ENCODE peak calls at places on chromosomes 16 and 17, in four cellular contexts. F is COR-L47, Z is endothelial cell, B is GM19239. R is an unnamed sample.

GRCh38 chr17:75869282-75870141 is 8.9 kb downstream of the TRIM47 start:
- DNase-seq in F (peak), Z (no peak), B (no peak), R (no peak)

GRCh38 chr17:76924345-76925332 is 56.4 kb downstream of the MGAT5B start:
- DNase-seq in F (no peak), Z (no peak), B (no peak), R (no peak)

GRCh38 chr17:82691714-82692113 is 6.8 kb downstream of the RAB40B start:
- DNase-seq in F (no peak), Z (no peak), B (no peak), R (no peak)

GRCh38 chr16:31412750-31413149 is 15.4 kb downstream of the COX6A2 start:
- DNase-seq in F (no peak), Z (no peak), B (no peak), R (no peak)

GRCh38 chr17:41777579-41778188 is 8.8 kb downstream of the JUP start:
- DNase-seq in F (peak), Z (no peak), B (no peak), R (no peak)

GRCh38 chr17:42288078-42288984 is at the start of gene STAT5A:
- DNase-seq in F (no peak), Z (peak), B (peak), R (peak)

GRCh38 chr16:81136331-81137011 is 40.3 kb upstream of the GCSH start:
- DNase-seq in F (peak), Z (no peak), B (no peak), R (no peak)

GRCh38 chr16:69610356-69610755 is 44.6 kb downstream of the NFAT5 start:
- DNase-seq in F (no peak), Z (no peak), B (no peak), R (no peak)

GRCh38 chr17:32275060-32276042 is 9.7 kb downstream of the RHBDL3 start:
- DNase-seq in F (no peak), Z (no peak), B (no peak), R (no peak)

GRCh38 chr17:76353599-76354316 is at the start of gene PRPSAP1:
- DNase-seq in F (peak), Z (peak), B (peak), R (peak)

GRCh38 chr17:42287305-42288077 is 807 bp upstream of the STAT5A start:
- DNase-seq in F (no peak), Z (no peak), B (no peak), R (no peak)

GRCh38 chr17:44916781-44917241 is 1.5 kb upstream of the GFAP start:
- DNase-seq in F (peak), Z (no peak), B (no peak), R (no peak)

GRCh38 chr17:45951403-45951802 is 47.6 kb upstream of the STH start:
- DNase-seq in F (no peak), Z (no peak), B (no peak), R (no peak)

GRCh38 chr16:74738816-74739215 is 35.8 kb downstream of the FA2H start:
- DNase-seq in F (no peak), Z (no peak), B (no peak), R (no peak)

GRCh38 chr16:60674241-60674640 is 1362.0 kb downstream of the CDH8 start:
- DNase-seq in F (no peak), Z (no peak), B (no peak), R (no peak)

GRCh38 chr17:17237026-17237799 is at the start of gene FLCN:
- DNase-seq in F (peak), Z (peak), B (peak), R (peak)

GRCh38 chr16:53501216-53501859 is 1.7 kb downstream of the AKTIP start:
- DNase-seq in F (no peak), Z (no peak), B (no peak), R (no peak)

GRCh38 chr16:19851476-19851875 is 33.2 kb downstream of the GPRC5B start:
- DNase-seq in F (no peak), Z (no peak), B (no peak), R (no peak)

GRCh38 chr17:48037036-48037881 is at the start of gene COPZ2:
- DNase-seq in F (no peak), Z (peak), B (peak), R (peak)

GRCh38 chr17:82754297-82755208 is 2.7 kb downstream of the TBCD start:
- DNase-seq in F (no peak), Z (no peak), B (no peak), R (no peak)

GRCh38 chr17:76384987-76385891 is 830 bp downstream of the SPHK1 start:
- DNase-seq in F (no peak), Z (peak), B (no peak), R (no peak)

GRCh38 chr17:60729854-60730253 is 52.2 kb downstream of the BCAS3 start:
- DNase-seq in F (no peak), Z (no peak), B (no peak), R (no peak)

GRCh38 chr17:53629188-53629587 is 193.5 kb upstream of the KIF2B start:
- DNase-seq in F (no peak), Z (no peak), B (no peak), R (no peak)

GRCh38 chr16:53881371-53881770 is 177.4 kb downstream of the FTO start:
- DNase-seq in F (no peak), Z (no peak), B (no peak), R (no peak)

GRCh38 chr16:85239239-85239638 is 127.0 kb upstream of the CIBAR2 start:
- DNase-seq in F (no peak), Z (no peak), B (no peak), R (no peak)

GRCh38 chr16:66274335-66275110 is 92.0 kb upstream of the CDH5 start:
- DNase-seq in F (peak), Z (no peak), B (no peak), R (peak)

GRCh38 chr16:81185416-81185815 is 53.1 kb upstream of the BCO1 start:
- DNase-seq in F (no peak), Z (no peak), B (no peak), R (no peak)

GRCh38 chr16:81873843-81874752 is 95.0 kb downstream of the PLCG2 start:
- DNase-seq in F (no peak), Z (peak), B (peak), R (peak)

GRCh38 chr16:58011652-58012051 is 10.4 kb downstream of the USB1 start:
- DNase-seq in F (no peak), Z (no peak), B (no peak), R (no peak)

GRCh38 chr17:34726536-34727384 is 147.4 kb downstream of the TMEM132E start:
- DNase-seq in F (no peak), Z (no peak), B (no peak), R (no peak)

GRCh38 chr17:77124192-77124908 is 16.4 kb upstream of the SEC14L1 start:
- DNase-seq in F (no peak), Z (peak), B (no peak), R (no peak)

GRCh38 chr16:82294874-82295273 is 124.8 kb upstream of the MPHOSPH6 start:
- DNase-seq in F (no peak), Z (no peak), B (no peak), R (no peak)

GRCh38 chr17:17784599-17785264 is 52.1 kb downstream of the SREBF1 start:
- DNase-seq in F (peak), Z (no peak), B (no peak), R (no peak)

GRCh38 chr16:17939052-17939673 is 397.4 kb downstream of the NPIPA8 start:
- DNase-seq in F (no peak), Z (no peak), B (no peak), R (peak)

GRCh38 chr17:2239882-2240430 is 63.6 kb downstream of the SMG6 start:
- DNase-seq in F (no peak), Z (no peak), B (no peak), R (peak)

GRCh38 chr17:61624951-61625350 is 33.9 kb upstream of the NACA2 start:
- DNase-seq in F (no peak), Z (no peak), B (no peak), R (no peak)

GRCh38 chr17:50618300-50618699 is 16.4 kb upstream of the ABCC3 start:
- DNase-seq in F (no peak), Z (no peak), B (no peak), R (no peak)

GRCh38 chr16:20114356-20114755 is 40.7 kb upstream of the GPR139 start:
- DNase-seq in F (no peak), Z (no peak), B (no peak), R (no peak)

R was measured in MM.1S.